ENCODE peak calls at places on chromosomes 13 and 19, in eight cellular contexts. F is pancreas; T is MG63; K is BJ; I is GM12865; L is right atrium auricular region; O is HL-60; G is effector memory CD4-positive, alpha-beta T cell. W is an unnamed sample.

GRCh38 chr19:44943801-44944249 is 1.8 kb downstream of the APOC4 start:
- DNase-seq in F (no peak), T (no peak), K (no peak), I (peak), L (peak), O (peak), G (no peak), W (no peak)

GRCh38 chr19:6236310-6237291 is 43.2 kb downstream of the MLLT1 start:
- DNase-seq in F (peak), T (no peak), K (no peak), I (no peak), L (no peak), O (no peak), G (no peak), W (no peak)

GRCh38 chr13:106488075-106488474 is 47.4 kb downstream of the EFNB2 start:
- DNase-seq in F (no peak), T (no peak), K (no peak), I (no peak), L (no peak), O (no peak), G (no peak), W (no peak)

GRCh38 chr19:10995926-10996600 is 35.2 kb downstream of the SMARCA4 start:
- DNase-seq in F (no peak), T (no peak), K (no peak), I (no peak), L (no peak), O (no peak), G (no peak), W (no peak)

GRCh38 chr13:23799945-23800344 is 89.3 kb downstream of the MIPEP start:
- DNase-seq in F (no peak), T (no peak), K (no peak), I (peak), L (no peak), O (no peak), G (no peak), W (peak)

GRCh38 chr19:23867895-23868294 is 46.8 kb upstream of the ZNF726 start:
- DNase-seq in F (no peak), T (no peak), K (no peak), I (no peak), L (no peak), O (no peak), G (no peak), W (no peak)

GRCh38 chr13:102580552-102581169 is 16.1 kb upstream of the TPP2 start:
- DNase-seq in F (no peak), T (no peak), K (peak), I (peak), L (no peak), O (peak), G (no peak), W (peak)

GRCh38 chr13:76790519-76791289 is 95.5 kb downstream of the KCTD12 start:
- DNase-seq in F (no peak), T (no peak), K (no peak), I (no peak), L (no peak), O (no peak), G (no peak), W (no peak)

GRCh38 chr13:75660694-75661093 is 24.6 kb downstream of the LMO7 start:
- DNase-seq in F (no peak), T (no peak), K (no peak), I (peak), L (no peak), O (no peak), G (no peak), W (no peak)

GRCh38 chr19:39563408-39563807 is 23.4 kb upstream of the EID2 start:
- DNase-seq in F (no peak), T (peak), K (no peak), I (no peak), L (no peak), O (no peak), G (no peak), W (no peak)

GRCh38 chr19:16821081-16821480 is 8.1 kb upstream of the SIN3B start:
- DNase-seq in F (no peak), T (no peak), K (no peak), I (no peak), L (no peak), O (no peak), G (no peak), W (no peak)

GRCh38 chr19:50257141-50257540 is 53.7 kb downstream of the MYH14 start:
- DNase-seq in F (no peak), T (no peak), K (no peak), I (no peak), L (no peak), O (no peak), G (no peak), W (no peak)

GRCh38 chr13:27455331-27455855 is 5.0 kb upstream of the MTIF3 start:
- DNase-seq in F (no peak), T (no peak), K (no peak), I (peak), L (no peak), O (no peak), G (no peak), W (peak)

GRCh38 chr13:114110091-114110829 is 22.2 kb downstream of the RASA3 start:
- DNase-seq in F (no peak), T (no peak), K (no peak), I (peak), L (peak), O (peak), G (peak), W (peak)

DNA sequence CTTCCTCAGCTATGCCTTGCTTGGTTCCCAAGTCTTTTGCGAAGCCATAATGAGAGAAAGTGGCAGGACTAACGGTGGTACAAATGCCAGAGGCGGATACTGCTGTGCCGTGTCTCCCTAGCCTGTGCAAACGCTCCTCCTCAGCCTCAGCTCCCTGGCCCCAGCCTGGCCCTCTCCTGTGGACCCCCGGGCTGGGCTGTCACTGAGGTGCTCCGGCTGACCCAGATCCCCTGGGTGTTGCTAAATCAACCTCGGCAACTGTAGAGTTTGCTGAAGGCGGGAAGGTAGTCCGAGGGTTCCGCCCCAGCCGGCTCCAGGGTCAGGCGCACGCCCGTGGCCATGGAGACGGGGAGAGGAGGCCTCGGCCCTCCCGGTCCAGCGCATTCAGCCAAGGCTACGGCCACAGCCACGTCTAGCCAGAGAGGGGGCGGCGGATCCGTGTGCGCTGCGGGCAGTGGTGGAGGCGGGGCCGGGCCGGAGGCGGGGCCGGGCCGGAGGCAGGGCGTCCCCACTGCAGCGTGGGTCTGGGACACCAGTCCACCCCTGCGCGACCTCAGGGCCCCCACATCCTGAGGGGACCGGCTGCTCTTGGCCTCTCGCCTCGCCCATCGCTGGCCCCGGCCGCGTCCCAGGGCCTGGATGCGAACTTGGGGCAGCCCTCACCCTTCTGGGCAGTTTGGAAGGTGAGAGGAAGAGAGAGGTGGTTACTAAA is 16.4 kb upstream of the ZNF492 start:
- DNase-seq in F (no peak), T (no peak), K (no peak), I (no peak), L (no peak), O (no peak), G (no peak), W (no peak)
- H3K4me3 ChIP-seq in F (no peak), T (no peak), K (no peak), I (no peak), L (peak), O (no peak), G (no peak), W (no peak)

DNA sequence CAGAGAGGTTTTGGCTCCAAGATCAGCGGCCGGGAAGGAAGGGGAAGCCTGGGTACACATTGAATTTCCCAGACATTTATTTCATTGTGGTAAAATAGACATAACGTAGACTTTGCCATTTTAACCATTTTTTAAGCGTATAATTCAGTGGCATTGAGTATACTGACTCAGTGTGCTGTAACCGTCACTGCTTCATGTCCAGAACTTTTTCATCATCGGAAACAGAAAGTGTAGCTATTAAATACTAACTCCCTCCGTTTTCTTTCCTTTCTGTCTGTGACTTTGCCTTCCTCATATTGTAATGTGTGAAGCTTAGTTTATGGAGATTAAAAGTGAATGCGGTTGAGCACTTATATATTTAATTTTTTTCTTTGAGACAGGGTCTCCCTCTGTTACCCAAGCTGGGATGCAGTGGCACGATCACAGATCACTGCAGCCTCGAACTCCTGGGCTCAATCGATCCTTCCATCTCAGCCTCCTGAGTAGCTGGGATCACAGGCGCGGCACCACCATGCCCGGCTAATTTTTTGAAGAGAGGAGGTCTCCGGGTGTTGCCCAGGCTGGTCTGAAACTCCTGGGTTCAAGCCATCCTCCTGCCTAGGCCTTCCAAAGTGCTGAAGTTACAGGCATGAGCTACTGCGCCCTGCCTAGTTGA is 1.4 kb downstream of the HNRNPM start:
- DNase-seq in F (no peak), T (no peak), K (no peak), I (no peak), L (no peak), O (no peak), G (no peak), W (no peak)
- H3K4me3 ChIP-seq in F (peak), T (peak), K (peak), I (peak), L (peak), O (peak), G (peak), W (peak)

GRCh38 chr19:4582112-4582553 is 22.6 kb upstream of the SEMA6B start:
- DNase-seq in F (no peak), T (no peak), K (no peak), I (no peak), L (no peak), O (no peak), G (no peak), W (no peak)

GRCh38 chr19:4580961-4581380 is 21.5 kb upstream of the SEMA6B start:
- DNase-seq in F (no peak), T (no peak), K (no peak), I (no peak), L (no peak), O (no peak), G (no peak), W (no peak)

GRCh38 chr19:4580021-4580901 is 20.8 kb upstream of the SEMA6B start:
- DNase-seq in F (no peak), T (no peak), K (no peak), I (no peak), L (no peak), O (no peak), G (no peak), W (no peak)

GRCh38 chr19:4582980-4583842 is 23.7 kb upstream of the SEMA6B start:
- DNase-seq in F (no peak), T (no peak), K (no peak), I (no peak), L (no peak), O (no peak), G (no peak), W (no peak)

DNA sequence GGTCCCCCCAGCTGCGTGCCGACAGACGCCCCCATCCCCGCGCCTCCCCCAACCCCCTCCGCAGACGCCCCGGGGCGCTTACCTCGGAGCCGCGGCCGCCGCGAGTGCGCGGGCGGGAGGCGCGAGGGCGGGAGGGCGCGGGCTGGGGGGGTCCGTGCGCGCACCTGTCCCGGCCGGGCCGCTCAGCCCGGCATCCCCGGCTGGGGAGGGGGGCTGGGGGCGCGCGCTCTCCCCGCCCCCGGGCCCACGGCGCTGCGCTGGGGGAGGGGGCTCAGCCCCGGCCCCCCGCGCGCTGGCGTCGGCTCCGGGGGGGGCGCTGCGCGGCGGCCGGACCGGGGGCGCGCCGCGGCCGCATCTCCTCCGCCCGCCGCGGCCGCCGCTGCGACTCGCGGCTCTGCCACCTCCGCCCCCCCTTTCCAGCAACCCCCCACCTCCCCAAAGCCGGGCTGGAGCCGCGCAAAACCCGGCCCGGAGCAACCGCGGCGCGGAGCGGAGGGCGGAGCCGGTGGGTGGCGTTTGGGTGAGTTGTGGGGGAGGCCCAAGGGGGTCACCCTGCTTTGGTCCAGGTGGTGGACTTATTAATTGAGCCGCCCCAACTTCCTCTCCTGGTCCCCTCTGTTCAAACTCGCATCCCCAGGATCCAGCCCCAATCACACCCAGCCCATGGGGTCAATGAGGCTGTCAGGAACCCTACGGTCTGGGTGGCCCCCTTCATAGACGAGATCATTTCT is 22.1 kb upstream of the SEMA6B start:
- DNase-seq in F (no peak), T (no peak), K (no peak), I (no peak), L (no peak), O (no peak), G (no peak), W (peak)
- H3K4me3 ChIP-seq in F (no peak), T (no peak), K (peak), I (no peak), L (peak), O (peak), G (no peak), W (no peak)

GRCh38 chr19:38250821-38251563 is 5.2 kb downstream of the PPP1R14A start:
- DNase-seq in F (peak), T (no peak), K (no peak), I (no peak), L (peak), O (no peak), G (no peak), W (no peak)
- H3K4me3 ChIP-seq in F (no peak), T (no peak), K (no peak), I (no peak), L (peak), O (no peak), G (no peak), W (no peak)

GRCh38 chr13:64371045-64371444 is 2859.1 kb downstream of the PCDH9 start:
- DNase-seq in F (no peak), T (peak), K (no peak), I (no peak), L (no peak), O (no peak), G (no peak), W (no peak)
- H3K4me3 ChIP-seq in F (no peak), T (no peak), K (no peak), I (no peak), L (no peak), O (no peak), G (no peak), W (no peak)

W was measured in DND-41.